ENCODE peak calls at places on chromosomes 13 and 19, in eight cellular contexts. A is uterus; F is BE2C; H is mucosa of descending colon; W is GM23248; K is endodermal cell; X is MM.1S; M is CD4-positive, alpha-beta memory T cell. T is an unnamed sample. For H3K4me1, the result is how much of the 10 kb centered on the place peaks cover.

GRCh38 chr13:68982961-68983619 is 1124.5 kb upstream of the ATXN8OS start:
- DNase-seq in A (no peak), F (no peak), H (no peak), W (no peak), K (peak), X (no peak), M (no peak), T (no peak)

GRCh38 chr13:82257790-82258507 is 1624.3 kb downstream of the SLITRK1 start:
- DNase-seq in A (no peak), F (no peak), H (no peak), W (no peak), K (no peak), X (no peak), M (no peak), T (no peak)

GRCh38 chr19:3366104-3366760 is at the start of gene NFIC:
- DNase-seq in A (peak), F (peak), H (peak), W (peak), K (peak), X (no peak), M (no peak), T (peak)

GRCh38 chr13:41458939-41459753 is 1.8 kb downstream of the RGCC start:
- DNase-seq in A (no peak), F (no peak), H (peak), W (peak), K (peak), X (peak), M (peak), T (peak)

GRCh38 chr19:45782820-45783785 is 813 bp upstream of the DMPK start:
- DNase-seq in A (peak), F (no peak), H (no peak), W (peak), K (peak), X (no peak), M (no peak), T (no peak)

GRCh38 chr13:111488466-111489132 is 168.2 kb downstream of the TEX29 start:
- DNase-seq in A (peak), F (no peak), H (no peak), W (no peak), K (no peak), X (no peak), M (no peak), T (no peak)

GRCh38 chr19:39845172-39845571 is 1.0 kb downstream of the FBL start:
- DNase-seq in A (no peak), F (no peak), H (no peak), W (peak), K (no peak), X (no peak), M (no peak), T (no peak)

GRCh38 chr13:114097504-114097892 is 34.9 kb downstream of the RASA3 start:
- DNase-seq in A (no peak), F (no peak), H (no peak), W (no peak), K (no peak), X (no peak), M (no peak), T (no peak)

GRCh38 chr19:42166336-42166735 is 34.1 kb upstream of the POU2F2 start:
- DNase-seq in A (no peak), F (no peak), H (no peak), W (no peak), K (no peak), X (no peak), M (no peak), T (no peak)

GRCh38 chr19:861756-862528 is 2.5 kb downstream of the CFD start:
- DNase-seq in A (no peak), F (peak), H (peak), W (peak), K (peak), X (peak), M (peak), T (peak)

GRCh38 chr19:17454579-17454978 is 6.1 kb upstream of the TMEM221 start:
- DNase-seq in A (no peak), F (no peak), H (no peak), W (no peak), K (peak), X (no peak), M (no peak), T (no peak)

GRCh38 chr13:70960841-70961443 is 852.7 kb upstream of the KLHL1 start:
- DNase-seq in A (no peak), F (peak), H (no peak), W (peak), K (no peak), X (peak), M (no peak), T (peak)

GRCh38 chr19:40688987-40689338 is 1.5 kb downstream of the NUMBL start:
- DNase-seq in A (no peak), F (no peak), H (no peak), W (no peak), K (no peak), X (no peak), M (no peak), T (no peak)

GRCh38 chr19:33067121-33067520 is 2.4 kb upstream of the RHPN2 start:
- DNase-seq in A (no peak), F (no peak), H (no peak), W (no peak), K (no peak), X (no peak), M (no peak), T (peak)

GRCh38 chr13:101204270-101205011 is 211.9 kb downstream of the NALCN start:
- DNase-seq in A (no peak), F (no peak), H (no peak), W (peak), K (no peak), X (no peak), M (no peak), T (no peak)

GRCh38 chr19:4807188-4807587 is 15.7 kb downstream of the FEM1A start:
- DNase-seq in A (no peak), F (no peak), H (no peak), W (no peak), K (no peak), X (no peak), M (no peak), T (no peak)

GRCh38 chr19:23321953-23322549 is 71.9 kb upstream of the ZNF724 start:
- DNase-seq in A (no peak), F (no peak), H (no peak), W (no peak), K (no peak), X (no peak), M (no peak), T (no peak)

GRCh38 chr13:40158218-40158617 is 502.8 kb downstream of the COG6 start:
- DNase-seq in A (no peak), F (no peak), H (no peak), W (peak), K (no peak), X (no peak), M (no peak), T (no peak)

GRCh38 chr13:59121507-59121906 is 1042.2 kb downstream of the DIAPH3 start:
- DNase-seq in A (no peak), F (no peak), H (no peak), W (no peak), K (no peak), X (no peak), M (no peak), T (no peak)

GRCh38 chr19:17281391-17282304 is at the start of gene ANKLE1:
- DNase-seq in A (no peak), F (no peak), H (no peak), W (peak), K (peak), X (no peak), M (no peak), T (no peak)

GRCh38 chr19:23991170-23991569 is 76.5 kb downstream of the ZNF726 start:
- DNase-seq in A (no peak), F (no peak), H (no peak), W (no peak), K (no peak), X (peak), M (peak), T (peak)

GRCh38 chr13:112716461-112716820 is 26.6 kb downstream of the ATP11A start:
- DNase-seq in A (no peak), F (no peak), H (no peak), W (no peak), K (peak), X (no peak), M (no peak), T (no peak)

GRCh38 chr13:112716841-112717520 is 27.1 kb downstream of the ATP11A start:
- DNase-seq in A (no peak), F (no peak), H (no peak), W (no peak), K (peak), X (no peak), M (no peak), T (no peak)

GRCh38 chr13:112714366-112714765 is 24.5 kb downstream of the ATP11A start:
- DNase-seq in A (no peak), F (no peak), H (no peak), W (no peak), K (no peak), X (no peak), M (no peak), T (no peak)

GRCh38 chr13:112714772-112715569 is 25.1 kb downstream of the ATP11A start:
- DNase-seq in A (no peak), F (no peak), H (no peak), W (peak), K (no peak), X (no peak), M (no peak), T (peak)

GRCh38 chr13:112715715-112716460 is 26.1 kb downstream of the ATP11A start:
- DNase-seq in A (no peak), F (no peak), H (no peak), W (peak), K (peak), X (no peak), M (no peak), T (no peak)
- H3K4me1 ChIP-seq in A (under half), F (under half), H (under half), W (under half), K (under half), X (under half), M (under half), T (under half)

DNA sequence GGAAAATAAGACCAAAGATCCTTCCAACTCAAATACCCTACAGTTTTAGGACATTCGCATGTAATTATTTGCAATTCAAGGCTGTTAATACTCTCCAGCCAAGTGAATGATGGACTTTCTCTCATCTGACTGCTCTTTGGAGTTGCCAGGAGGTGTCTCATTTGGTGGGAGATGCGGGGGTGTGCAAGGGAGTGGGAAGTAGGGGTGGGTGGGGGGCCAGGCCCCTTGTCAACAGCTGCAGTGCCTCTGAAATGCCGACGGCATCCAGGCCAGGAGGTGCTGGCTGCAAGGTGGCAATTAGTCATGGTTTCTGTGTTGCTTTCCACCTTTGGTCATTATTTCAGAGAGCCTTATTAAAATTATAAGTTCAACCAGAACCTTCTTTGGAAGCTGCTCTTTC is 121.5 kb downstream of the KL start:
- DNase-seq in A (no peak), F (no peak), H (no peak), W (no peak), K (no peak), X (no peak), M (no peak), T (no peak)
- H3K4me1 ChIP-seq in A (under half), F (under half), H (under half), W (under half), K (under half), X (under half), M (under half), T (under half)

GRCh38 chr19:2046046-2046907 is 4.8 kb downstream of the MKNK2 start:
- DNase-seq in A (no peak), F (no peak), H (peak), W (no peak), K (no peak), X (no peak), M (no peak), T (no peak)
- H3K4me1 ChIP-seq in A (under half), F (under half), H (half or more), W (under half), K (under half), X (under half), M (half or more), T (under half)

DNA sequence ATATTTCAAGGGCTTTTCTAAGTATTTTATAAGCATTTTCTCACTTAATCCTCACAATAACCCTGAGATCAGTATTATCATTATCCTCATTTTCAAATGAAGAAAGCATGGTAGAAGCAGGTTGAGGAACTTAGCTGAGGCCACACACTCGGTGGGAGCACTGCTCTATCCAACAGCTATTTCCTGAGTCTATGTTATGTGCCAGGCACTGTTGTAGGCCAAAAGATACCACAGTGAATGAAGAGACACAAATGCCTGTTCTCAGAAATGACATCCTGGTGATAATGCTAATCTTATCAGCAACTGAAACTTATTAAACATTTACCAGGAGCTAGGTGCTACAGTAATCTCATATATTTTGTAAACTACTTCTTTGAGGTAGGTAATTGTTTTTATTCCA is 553.9 kb upstream of the ARGLU1 start:
- DNase-seq in A (no peak), F (no peak), H (no peak), W (no peak), K (no peak), X (no peak), M (no peak), T (peak)
- H3K4me1 ChIP-seq in A (under half), F (under half), H (under half), W (under half), K (under half), X (under half), M (under half), T (under half)

GRCh38 chr19:38276942-38277517 is 12.7 kb downstream of the SPINT2 start:
- DNase-seq in A (no peak), F (no peak), H (no peak), W (no peak), K (no peak), X (no peak), M (no peak), T (no peak)
- H3K4me1 ChIP-seq in A (under half), F (under half), H (half or more), W (under half), K (under half), X (under half), M (under half), T (under half)

T was measured in small intestine.